ENCODE peak calls at places on chromosomes 13 and 19, in five cellular contexts. A, X, W, F and O are unnamed samples.
A peak's percentile ranks its signal among the peaks of the same experiment; 100 is the strongest.

GRCh38 chr19:1000095-1000494 is at the start of gene GRIN3B:
- DNase-seq in A (no peak), X (peak; percentile 43), W (no peak), F (no peak), O (peak; percentile 83)

GRCh38 chr13:112744306-112745021 is 54.6 kb downstream of the ATP11A start:
- DNase-seq in A (no peak), X (no peak), W (no peak), F (no peak), O (no peak)

GRCh38 chr13:30421093-30422055 is 919 bp upstream of the UBE2L5 start:
- DNase-seq in A (no peak), X (no peak), W (peak; percentile 27), F (no peak), O (peak; percentile 68)

GRCh38 chr19:3028305-3029069 is 593 bp downstream of the TLE2 start:
- DNase-seq in A (no peak), X (no peak), W (no peak), F (no peak), O (no peak)

GRCh38 chr13:46389457-46389856 is 2.4 kb upstream of the RUBCNL start:
- DNase-seq in A (no peak), X (no peak), W (no peak), F (no peak), O (no peak)

GRCh38 chr13:46622013-46622917 is 69.3 kb downstream of the LRCH1 start:
- DNase-seq in A (no peak), X (peak; percentile 10), W (no peak), F (no peak), O (no peak)

GRCh38 chr19:14091086-14091884 is 734 bp upstream of the SAMD1 start:
- DNase-seq in A (no peak), X (peak; percentile 44), W (no peak), F (no peak), O (peak; percentile 77)

GRCh38 chr13:40379186-40379585 is 287.3 kb downstream of the FOXO1 start:
- DNase-seq in A (no peak), X (no peak), W (no peak), F (no peak), O (no peak)

GRCh38 chr19:5913739-5914357 is at the start of gene CAPS:
- DNase-seq in A (no peak), X (peak; percentile 39), W (no peak), F (no peak), O (no peak)

GRCh38 chr19:45643024-45643926 is 4.1 kb upstream of the EML2 start:
- DNase-seq in A (no peak), X (peak; percentile 64), W (peak; percentile 74), F (peak; percentile 84), O (peak; percentile 76)

GRCh38 chr13:44876782-44877324 is 112.4 kb downstream of the NUFIP1 start:
- DNase-seq in A (peak; percentile 82), X (no peak), W (peak; percentile 50), F (no peak), O (no peak)

DNA sequence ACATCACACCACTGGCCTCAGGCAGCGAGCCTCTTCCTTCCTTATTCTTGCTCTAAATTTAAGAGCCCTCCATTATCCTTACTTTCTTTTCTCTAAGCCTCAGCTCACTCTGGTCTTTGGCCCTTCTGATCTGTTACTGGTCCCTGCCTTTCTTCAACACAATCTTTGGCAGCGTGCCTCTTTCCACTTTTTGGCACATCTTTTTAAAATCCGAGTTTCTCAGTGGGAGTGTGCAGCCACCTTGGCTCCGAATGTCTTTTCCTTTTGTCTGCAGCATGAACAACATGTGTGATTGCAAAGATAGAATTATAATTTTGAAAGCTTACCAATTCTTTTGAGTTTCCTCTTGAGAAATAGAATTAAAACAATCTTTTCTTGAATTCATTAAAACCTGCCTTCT is 98.9 kb downstream of the FAM216B start:
- DNase-seq in A (no peak), X (no peak), W (no peak), F (no peak), O (no peak)
- TF ChIP-seq SUZ12 in A (no peak), X (no peak), W (no peak), F (no peak), O (no peak)

GRCh38 chr13:74040200-74040599 is 94.0 kb downstream of the KLF12 start:
- DNase-seq in A (peak; percentile 58), X (peak; percentile 49), W (peak; percentile 65), F (no peak), O (peak; percentile 97)
- TF ChIP-seq SUZ12 in A (no peak), X (no peak), W (no peak), F (no peak), O (no peak)

GRCh38 chr13:33536639-33537425 is 251.3 kb upstream of the STARD13 start:
- DNase-seq in A (no peak), X (no peak), W (no peak), F (no peak), O (no peak)
- TF ChIP-seq SUZ12 in A (no peak), X (no peak), W (no peak), F (no peak), O (no peak)

DNA sequence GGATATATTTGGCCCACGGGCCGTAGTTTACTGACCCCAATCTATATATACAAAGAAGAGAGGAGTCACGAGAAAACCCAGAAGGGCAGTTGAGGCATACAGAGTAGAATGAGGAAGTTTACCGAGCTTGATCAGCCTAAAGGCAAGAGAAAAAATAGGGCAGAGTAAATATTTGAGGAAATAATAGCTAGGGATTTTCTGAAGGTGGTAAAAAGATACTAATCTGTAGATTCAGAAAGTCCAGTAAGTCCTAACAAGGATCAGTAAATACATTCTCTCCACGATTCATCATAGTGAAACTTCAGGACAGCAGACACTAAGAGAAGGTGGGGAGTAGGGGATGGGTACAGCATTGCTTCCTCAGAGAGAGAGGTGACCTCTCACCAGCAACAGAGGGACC is 248.1 kb downstream of the ATP8A2 start:
- DNase-seq in A (no peak), X (no peak), W (no peak), F (no peak), O (no peak)
- TF ChIP-seq SUZ12 in A (no peak), X (no peak), W (no peak), F (no peak), O (no peak)

DNA sequence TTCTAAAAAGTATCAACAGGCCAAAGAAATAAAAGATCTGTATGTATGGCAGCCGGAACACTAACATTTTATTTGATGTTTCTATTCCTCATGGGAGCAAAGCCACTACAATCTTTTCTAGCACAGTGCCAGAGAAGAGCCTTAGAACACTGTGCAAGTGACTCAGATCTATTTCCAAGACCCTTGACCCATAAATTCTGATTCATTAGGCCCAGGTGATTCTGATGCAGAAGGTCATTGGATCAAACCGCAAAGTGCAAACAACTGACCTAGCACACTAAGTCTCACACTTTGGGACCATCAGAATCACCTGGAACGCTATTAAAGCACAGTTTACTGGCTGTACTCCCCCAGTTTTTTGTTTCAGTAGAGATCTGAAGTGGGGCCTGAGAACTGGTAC is 87.6 kb downstream of the MYCBP2 start:
- DNase-seq in A (no peak), X (no peak), W (no peak), F (no peak), O (no peak)
- TF ChIP-seq SUZ12 in A (no peak), X (no peak), W (no peak), F (no peak), O (no peak)

DNA sequence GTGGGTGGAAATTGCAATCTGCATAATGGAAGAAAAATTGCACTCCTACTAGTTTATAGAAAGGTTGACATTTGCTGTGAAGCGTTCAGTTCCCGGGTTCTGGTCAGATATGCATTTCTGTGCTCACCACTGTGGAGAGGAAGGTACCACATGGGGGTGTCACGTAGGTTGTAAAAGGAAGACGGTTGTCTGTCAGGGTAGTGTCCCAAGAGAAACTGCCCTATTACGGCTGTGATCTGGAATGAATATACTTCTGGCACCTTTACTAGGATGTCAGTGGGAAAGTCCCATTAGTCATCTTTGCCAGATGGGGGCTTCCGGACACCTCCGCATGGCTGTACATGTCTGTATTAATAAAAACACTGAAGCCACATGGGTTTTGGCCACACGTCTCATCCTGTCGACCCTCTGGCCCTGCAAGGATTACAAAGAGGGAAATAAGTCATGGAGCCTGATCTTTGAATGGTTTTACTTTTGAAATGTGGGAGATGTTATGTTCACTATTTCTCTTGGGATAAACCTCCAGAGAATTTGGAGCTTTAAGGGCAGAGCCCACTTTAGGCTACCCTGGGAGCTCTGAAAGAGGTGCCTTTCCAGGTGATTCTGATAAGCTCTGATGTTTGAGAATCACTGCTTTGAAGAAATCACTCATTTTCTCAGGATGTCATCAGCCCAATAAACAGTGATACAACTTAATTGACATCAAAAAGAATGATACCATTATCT is 133.9 kb downstream of the AKAP11 start:
- DNase-seq in A (no peak), X (no peak), W (no peak), F (peak; percentile 97), O (no peak)
- TF ChIP-seq SUZ12 in A (no peak), X (no peak), W (no peak), F (no peak), O (no peak)

GRCh38 chr19:33865306-33865705 is 68.6 kb downstream of the KCTD15 start:
- DNase-seq in A (no peak), X (no peak), W (no peak), F (no peak), O (no peak)

GRCh38 chr19:33866696-33867095 is 70.0 kb downstream of the KCTD15 start:
- DNase-seq in A (no peak), X (no peak), W (no peak), F (no peak), O (no peak)

GRCh38 chr19:33862991-33863390 is 66.3 kb downstream of the KCTD15 start:
- DNase-seq in A (no peak), X (no peak), W (no peak), F (no peak), O (no peak)

GRCh38 chr19:33863436-33863835 is 66.8 kb downstream of the KCTD15 start:
- DNase-seq in A (no peak), X (no peak), W (no peak), F (no peak), O (no peak)

DNA sequence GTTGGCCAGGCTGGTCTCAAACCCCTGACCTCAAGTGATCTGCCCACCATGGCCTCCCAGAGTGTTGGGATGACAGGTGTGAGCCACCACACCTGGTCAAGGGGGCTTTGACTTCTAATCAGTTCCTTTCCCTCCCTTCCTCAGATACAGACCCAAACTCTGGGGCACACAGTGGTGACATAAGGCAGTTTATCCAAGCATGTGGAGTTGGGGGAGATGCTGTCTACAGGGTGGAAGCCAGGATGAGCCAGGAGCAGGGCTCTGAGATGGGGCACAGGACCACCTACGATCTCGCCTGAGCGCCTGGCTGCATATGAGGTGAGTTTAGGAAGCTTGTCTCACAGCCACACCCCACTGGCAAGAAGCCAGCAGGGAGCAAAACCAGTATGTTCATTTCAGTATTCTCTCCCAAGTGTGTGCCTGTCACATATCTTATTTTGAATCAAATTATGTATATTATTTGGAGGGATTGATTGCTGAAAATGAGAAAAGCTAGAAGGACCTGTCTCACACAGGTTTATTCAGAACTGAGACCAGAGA is 67.7 kb downstream of the KCTD15 start:
- DNase-seq in A (no peak), X (no peak), W (no peak), F (no peak), O (no peak)
- TF ChIP-seq SUZ12 in A (no peak), X (no peak), W (no peak), F (no peak), O (no peak)

DNA sequence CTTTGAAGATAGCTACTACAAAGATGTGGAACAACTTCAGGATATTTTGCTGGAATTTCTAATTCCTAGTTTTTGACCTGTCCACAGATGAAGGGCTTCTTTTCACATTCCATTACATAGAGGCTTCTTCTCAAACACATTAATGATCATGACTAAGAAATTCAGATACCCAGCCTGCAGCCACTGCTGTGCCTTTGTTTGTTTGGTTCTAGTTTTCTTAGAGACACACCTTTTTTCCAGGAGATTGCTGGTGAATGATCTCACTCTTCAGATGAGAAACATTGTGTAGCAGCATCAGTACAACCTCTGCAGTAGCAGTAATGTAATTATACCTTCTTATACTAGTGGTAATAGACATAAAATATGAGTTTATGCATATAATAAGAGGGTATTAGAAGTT is 5.0 kb downstream of the TDRD3 start:
- DNase-seq in A (no peak), X (no peak), W (no peak), F (no peak), O (no peak)
- TF ChIP-seq SUZ12 in A (no peak), X (no peak), W (no peak), F (no peak), O (no peak)